ENCODE peak calls at places on chromosomes 13 and 19, in six cellular contexts. One of them, this sample, is unnamed.

GRCh38 chr19:23867895-23868294 is 46.8 kb upstream of the ZNF726 start:
- DNase-seq in amygdala: no peak
- DNase-seq in hypothalamus: no peak
- DNase-seq in CD4-positive, alpha-beta T cell: no peak
- DNase-seq in NCI-H1092 treated with DMSO at 0.1 percent for 48 hours: no peak
- DNase-seq in stimulated activated CD4-positive, alpha-beta T cell treated with anti-CD3 and anti-CD28 coated beads, TNF-alpha, amount 100 ng/mL, for 24 hours: no peak
- DNase-seq in this sample: peak; percentile 11

GRCh38 chr19:18021121-18021755 is 13.3 kb downstream of the ARRDC2 start:
- DNase-seq in stimulated activated CD4-positive, alpha-beta T cell treated with anti-CD3 and anti-CD28 coated beads, TNF-alpha, amount 100 ng/mL, for 24 hours: no peak
- DNase-seq in CD4-positive, alpha-beta T cell: peak; percentile 83
- DNase-seq in hypothalamus: peak; percentile 10
- DNase-seq in NCI-H1092 treated with DMSO at 0.1 percent for 48 hours: no peak
- DNase-seq in amygdala: peak; percentile 39
- DNase-seq in this sample: no peak

GRCh38 chr13:100513171-100513570 is 75.4 kb downstream of the GGACT start:
- DNase-seq in hypothalamus: no peak
- DNase-seq in stimulated activated CD4-positive, alpha-beta T cell treated with anti-CD3 and anti-CD28 coated beads, TNF-alpha, amount 100 ng/mL, for 24 hours: no peak
- DNase-seq in NCI-H1092 treated with DMSO at 0.1 percent for 48 hours: no peak
- DNase-seq in amygdala: no peak
- DNase-seq in CD4-positive, alpha-beta T cell: no peak
- DNase-seq in this sample: no peak

GRCh38 chr13:49833402-49833801 is 40.9 kb upstream of the KPNA3 start:
- DNase-seq in stimulated activated CD4-positive, alpha-beta T cell treated with anti-CD3 and anti-CD28 coated beads, TNF-alpha, amount 100 ng/mL, for 24 hours: no peak
- DNase-seq in CD4-positive, alpha-beta T cell: no peak
- DNase-seq in amygdala: no peak
- DNase-seq in NCI-H1092 treated with DMSO at 0.1 percent for 48 hours: no peak
- DNase-seq in hypothalamus: no peak
- DNase-seq in this sample: no peak

GRCh38 chr19:16338470-16339360 is 14.1 kb downstream of the KLF2 start:
- DNase-seq in amygdala: no peak
- DNase-seq in NCI-H1092 treated with DMSO at 0.1 percent for 48 hours: no peak
- DNase-seq in hypothalamus: no peak
- DNase-seq in CD4-positive, alpha-beta T cell: peak; percentile 33
- DNase-seq in stimulated activated CD4-positive, alpha-beta T cell treated with anti-CD3 and anti-CD28 coated beads, TNF-alpha, amount 100 ng/mL, for 24 hours: no peak
- DNase-seq in this sample: peak; percentile 29

GRCh38 chr13:96848275-96848674 is 146.0 kb downstream of the OXGR1 start:
- DNase-seq in amygdala: no peak
- DNase-seq in NCI-H1092 treated with DMSO at 0.1 percent for 48 hours: peak; percentile 16
- DNase-seq in stimulated activated CD4-positive, alpha-beta T cell treated with anti-CD3 and anti-CD28 coated beads, TNF-alpha, amount 100 ng/mL, for 24 hours: no peak
- DNase-seq in hypothalamus: no peak
- DNase-seq in CD4-positive, alpha-beta T cell: no peak
- DNase-seq in this sample: no peak

GRCh38 chr19:49855277-49855675 is 4.3 kb downstream of the PTOV1 start:
- DNase-seq in stimulated activated CD4-positive, alpha-beta T cell treated with anti-CD3 and anti-CD28 coated beads, TNF-alpha, amount 100 ng/mL, for 24 hours: no peak
- DNase-seq in NCI-H1092 treated with DMSO at 0.1 percent for 48 hours: no peak
- DNase-seq in hypothalamus: no peak
- DNase-seq in CD4-positive, alpha-beta T cell: no peak
- DNase-seq in amygdala: no peak
- DNase-seq in this sample: no peak

GRCh38 chr19:33235996-33236350 is 10.3 kb upstream of the SLC7A10 start:
- DNase-seq in stimulated activated CD4-positive, alpha-beta T cell treated with anti-CD3 and anti-CD28 coated beads, TNF-alpha, amount 100 ng/mL, for 24 hours: no peak
- DNase-seq in amygdala: no peak
- DNase-seq in CD4-positive, alpha-beta T cell: no peak
- DNase-seq in NCI-H1092 treated with DMSO at 0.1 percent for 48 hours: no peak
- DNase-seq in hypothalamus: no peak
- DNase-seq in this sample: no peak

GRCh38 chr19:47723573-47723923 is 10.3 kb downstream of the EHD2 start:
- DNase-seq in amygdala: no peak
- DNase-seq in NCI-H1092 treated with DMSO at 0.1 percent for 48 hours: no peak
- DNase-seq in stimulated activated CD4-positive, alpha-beta T cell treated with anti-CD3 and anti-CD28 coated beads, TNF-alpha, amount 100 ng/mL, for 24 hours: no peak
- DNase-seq in hypothalamus: no peak
- DNase-seq in CD4-positive, alpha-beta T cell: no peak
- DNase-seq in this sample: peak; percentile 28

GRCh38 chr13:25717798-25718197 is 334.0 kb downstream of the SHISA2 start:
- DNase-seq in hypothalamus: no peak
- DNase-seq in NCI-H1092 treated with DMSO at 0.1 percent for 48 hours: no peak
- DNase-seq in stimulated activated CD4-positive, alpha-beta T cell treated with anti-CD3 and anti-CD28 coated beads, TNF-alpha, amount 100 ng/mL, for 24 hours: no peak
- DNase-seq in CD4-positive, alpha-beta T cell: no peak
- DNase-seq in amygdala: no peak
- DNase-seq in this sample: no peak

GRCh38 chr19:47781590-47782318 is 3.3 kb downstream of the SELENOW start:
- DNase-seq in amygdala: peak; percentile 9
- DNase-seq in CD4-positive, alpha-beta T cell: no peak
- DNase-seq in stimulated activated CD4-positive, alpha-beta T cell treated with anti-CD3 and anti-CD28 coated beads, TNF-alpha, amount 100 ng/mL, for 24 hours: no peak
- DNase-seq in hypothalamus: peak; percentile 23
- DNase-seq in NCI-H1092 treated with DMSO at 0.1 percent for 48 hours: no peak
- DNase-seq in this sample: no peak

GRCh38 chr13:68895696-68896095 is 1211.9 kb upstream of the ATXN8OS start:
- DNase-seq in stimulated activated CD4-positive, alpha-beta T cell treated with anti-CD3 and anti-CD28 coated beads, TNF-alpha, amount 100 ng/mL, for 24 hours: no peak
- DNase-seq in hypothalamus: no peak
- DNase-seq in NCI-H1092 treated with DMSO at 0.1 percent for 48 hours: no peak
- DNase-seq in CD4-positive, alpha-beta T cell: no peak
- DNase-seq in amygdala: no peak
- DNase-seq in this sample: no peak

GRCh38 chr19:43798546-43799409 is 3.5 kb downstream of the LYPD5 start:
- DNase-seq in amygdala: no peak
- DNase-seq in CD4-positive, alpha-beta T cell: peak; percentile 63
- DNase-seq in hypothalamus: no peak
- DNase-seq in stimulated activated CD4-positive, alpha-beta T cell treated with anti-CD3 and anti-CD28 coated beads, TNF-alpha, amount 100 ng/mL, for 24 hours: no peak
- DNase-seq in NCI-H1092 treated with DMSO at 0.1 percent for 48 hours: peak; percentile 35
- DNase-seq in this sample: peak; percentile 39

GRCh38 chr13:95253033-95253432 is 48.2 kb downstream of the ABCC4 start:
- DNase-seq in CD4-positive, alpha-beta T cell: no peak
- DNase-seq in stimulated activated CD4-positive, alpha-beta T cell treated with anti-CD3 and anti-CD28 coated beads, TNF-alpha, amount 100 ng/mL, for 24 hours: no peak
- DNase-seq in hypothalamus: no peak
- DNase-seq in NCI-H1092 treated with DMSO at 0.1 percent for 48 hours: no peak
- DNase-seq in amygdala: no peak
- DNase-seq in this sample: no peak